ENCODE peak calls at places on chromosomes 6 and 20, in five cellular contexts. V, G, F, L and N are unnamed samples. For H3K4me1, the result is how much of the 10 kb centered on the place peaks cover.

GRCh38 chr6:31660224-31660997 is at the start of gene C6orf47:
- DNase-seq in G (peak), V (peak), F (peak), L (peak), N (peak)

GRCh38 chr6:24933868-24934401 is 1.8 kb downstream of the RIPOR2 start:
- DNase-seq in V (peak), L (no peak), F (peak), G (peak), N (peak)

GRCh38 chr20:49687595-49688567 is 25.8 kb downstream of the B4GALT5 start:
- DNase-seq in G (no peak), F (no peak), L (no peak), V (no peak), N (no peak)

GRCh38 chr6:93403390-93403789 is 16.0 kb downstream of the EPHA7 start:
- DNase-seq in G (no peak), V (no peak), L (no peak), F (no peak), N (no peak)

GRCh38 chr6:51893356-51893755 is 194.1 kb downstream of the PKHD1 start:
- DNase-seq in G (no peak), F (no peak), V (no peak), L (no peak), N (no peak)

GRCh38 chr6:79672631-79673065 is 41.5 kb downstream of the SH3BGRL2 start:
- DNase-seq in L (peak), F (no peak), G (peak), V (peak), N (peak)

GRCh38 chr20:2114990-2115681 is 13.5 kb downstream of the STK35 start:
- DNase-seq in L (peak), V (no peak), G (no peak), F (no peak), N (no peak)

GRCh38 chr6:66161546-66162108 is 454.6 kb upstream of the EYS start:
- DNase-seq in L (no peak), V (no peak), G (no peak), F (no peak), N (no peak)

GRCh38 chr6:111585241-111585968 is 20.3 kb downstream of the TRAF3IP2 start:
- DNase-seq in V (no peak), L (peak), F (no peak), G (no peak), N (no peak)

GRCh38 chr20:61765871-61766654 is 299.6 kb downstream of the TAF4 start:
- DNase-seq in F (peak), G (no peak), L (no peak), V (no peak), N (no peak)

GRCh38 chr6:33192671-33193602 is 670 bp upstream of the COL11A2 start:
- DNase-seq in G (no peak), F (peak), L (no peak), V (no peak), N (no peak)

GRCh38 chr6:25012657-25013056 is 76.9 kb upstream of the RIPOR2 start:
- DNase-seq in V (no peak), L (peak), G (no peak), F (no peak), N (peak)

GRCh38 chr6:9455794-9456193 is 959.1 kb downstream of the TFAP2A start:
- DNase-seq in F (no peak), L (no peak), V (no peak), G (no peak), N (no peak)

GRCh38 chr20:32365560-32365959 is 7.4 kb downstream of the ASXL1 start:
- DNase-seq in V (no peak), G (no peak), L (no peak), F (no peak), N (no peak)

GRCh38 chr20:12653642-12654041 is 355.1 kb upstream of the SPTLC3 start:
- DNase-seq in V (no peak), L (no peak), F (no peak), G (no peak), N (no peak)

GRCh38 chr20:12644481-12644880 is 364.3 kb upstream of the SPTLC3 start:
- DNase-seq in F (no peak), L (no peak), G (no peak), V (no peak), N (no peak)

DNA sequence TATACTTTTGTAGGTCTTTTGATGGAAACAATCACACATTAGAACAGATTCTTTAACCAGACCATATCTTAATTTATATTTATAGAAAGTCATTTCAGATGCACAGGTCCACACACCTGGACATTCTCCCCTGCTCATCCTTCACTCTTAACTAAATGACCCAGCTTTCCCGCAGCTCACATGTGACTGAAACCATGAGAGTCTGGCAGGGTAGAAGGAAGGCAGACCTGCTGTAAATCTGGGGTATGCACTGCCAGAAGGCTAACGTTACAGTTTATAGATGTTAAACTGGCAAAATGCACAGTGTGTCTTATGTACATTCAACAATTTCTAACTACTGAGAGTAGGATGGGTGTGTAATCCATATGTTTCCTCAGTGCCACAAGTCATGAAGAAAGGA is 359.5 kb upstream of the SPTLC3 start:
- DNase-seq in G (no peak), V (no peak), F (no peak), L (no peak), N (no peak)
- H3K4me2 ChIP-seq in G (no peak), V (no peak), F (no peak), L (no peak), N (no peak)

GRCh38 chr6:124964764-124965105 is 2.5 kb downstream of the RNF217 start:
- DNase-seq in V (no peak), F (no peak), G (no peak), L (no peak), N (no peak)
- H3K4me1 ChIP-seq in V (under half), F (under half), G (under half), L (under half), N (under half)

DNA sequence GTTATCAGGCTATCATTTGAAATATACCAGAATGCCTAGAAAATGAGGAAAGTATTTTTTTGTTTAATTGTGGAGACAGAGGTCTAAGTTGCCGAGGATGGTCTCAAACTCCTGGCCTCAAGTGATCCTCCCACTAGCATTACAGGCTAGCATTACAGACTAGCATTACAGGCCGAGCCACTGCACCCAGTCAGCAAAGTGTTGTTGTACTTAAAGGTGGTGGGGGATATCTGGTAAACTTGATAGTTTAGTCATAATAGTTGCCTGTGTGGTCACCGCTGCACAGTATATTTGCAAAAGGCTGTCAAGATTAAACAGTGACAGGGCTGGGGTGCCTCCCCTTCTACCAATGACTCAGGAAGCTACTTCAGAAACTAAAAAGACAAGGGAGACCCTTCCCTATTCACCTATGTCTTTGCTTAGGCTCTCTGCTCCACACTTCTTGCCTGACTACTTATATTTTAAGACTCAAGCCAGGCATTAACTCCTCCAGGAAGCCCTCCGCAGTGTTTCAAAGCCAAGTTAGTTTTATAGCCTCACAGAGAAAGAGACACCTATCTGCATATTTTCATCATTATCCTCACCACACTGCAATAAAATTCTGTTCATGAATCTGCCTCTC is 3.1 kb upstream of the AKIRIN2 start:
- DNase-seq in G (no peak), L (peak), F (no peak), V (peak), N (no peak)
- TF ChIP-seq POLR2A in G (no peak), L (no peak), F (no peak), V (no peak), N (no peak)

GRCh38 chr6:100554228-100554627 is 89.5 kb upstream of the SIM1 start:
- DNase-seq in L (no peak), F (no peak), G (no peak), V (no peak), N (no peak)

GRCh38 chr6:100553243-100553642 is 88.5 kb upstream of the SIM1 start:
- DNase-seq in V (no peak), G (no peak), F (no peak), L (no peak), N (no peak)

GRCh38 chr6:100549406-100550167 is 84.9 kb upstream of the SIM1 start:
- DNase-seq in L (peak), F (no peak), G (no peak), V (no peak), N (no peak)
- H3K4me2 ChIP-seq in L (no peak), F (no peak), G (no peak), V (no peak), N (no peak)

GRCh38 chr20:20230741-20231140 is 137.2 kb upstream of the INSM1 start:
- DNase-seq in L (no peak), F (no peak), V (no peak), G (no peak), N (no peak)

GRCh38 chr20:20227013-20227571 is 140.8 kb upstream of the INSM1 start:
- DNase-seq in G (no peak), V (no peak), L (no peak), F (no peak), N (no peak)

GRCh38 chr20:20231528-20232298 is 136.2 kb upstream of the INSM1 start:
- DNase-seq in G (no peak), V (no peak), F (no peak), L (no peak), N (no peak)

GRCh38 chr20:20228351-20228750 is 139.6 kb upstream of the INSM1 start:
- DNase-seq in V (no peak), F (no peak), G (no peak), L (no peak), N (no peak)

DNA sequence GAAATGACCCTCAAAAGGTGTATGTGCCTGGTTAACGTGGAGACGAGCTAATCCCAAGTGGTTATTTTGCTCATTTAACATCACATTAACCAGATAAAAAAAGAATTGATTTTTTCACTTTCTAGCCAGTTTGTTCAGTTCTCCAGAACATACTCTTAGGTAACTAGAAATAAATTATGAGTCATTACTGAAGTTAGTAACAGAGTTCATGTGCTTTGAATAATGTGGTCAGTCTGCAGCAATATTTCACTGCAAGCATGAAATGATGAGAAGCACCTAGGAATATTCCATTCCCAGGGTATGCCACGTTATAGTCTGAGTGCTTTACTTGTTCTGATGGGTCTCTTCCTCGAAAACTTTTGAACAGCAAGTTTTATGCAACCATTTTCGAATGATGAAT is 138.3 kb upstream of the INSM1 start:
- DNase-seq in F (no peak), V (no peak), L (no peak), G (no peak), N (no peak)
- H3K4me1 ChIP-seq in F (under half), V (under half), L (under half), G (under half), N (under half)

GRCh38 chr6:81940451-81940850 is 188.0 kb upstream of the TENT5A start:
- DNase-seq in V (no peak), L (peak), G (no peak), F (no peak), N (no peak)

GRCh38 chr6:81937296-81937937 is 184.9 kb upstream of the TENT5A start:
- DNase-seq in L (peak), V (no peak), G (peak), F (no peak), N (no peak)

GRCh38 chr6:81939774-81940165 is 187.3 kb upstream of the TENT5A start:
- DNase-seq in G (no peak), V (no peak), L (peak), F (no peak), N (no peak)

GRCh38 chr6:81938991-81939773 is 186.7 kb upstream of the TENT5A start:
- DNase-seq in V (no peak), G (peak), L (peak), F (no peak), N (peak)

GRCh38 chr6:81938014-81938761 is 185.7 kb upstream of the TENT5A start:
- DNase-seq in F (no peak), L (peak), G (peak), V (peak), N (peak)
- TF ChIP-seq POLR2A in F (no peak), L (no peak), G (no peak), V (no peak), N (no peak)